ENCODE peak calls at places on chromosomes 3 and 15, in nine cellular contexts. One of them, this sample, is unnamed.
A peak's percentile ranks its signal among the peaks of the same experiment; 100 is the strongest.

GRCh38 chr15:48427479-48427878 is 96.2 kb downstream of the DUT start:
- DNase-seq in GM12865: no peak
- DNase-seq in fibroblast of mammary gland: no peak
- DNase-seq in WERI-Rb-1: no peak
- DNase-seq in psoas muscle: no peak
- DNase-seq in fibroblast of lung: no peak
- DNase-seq in testis: no peak
- DNase-seq in glutamatergic neuron: no peak
- DNase-seq in AG04449: no peak
- DNase-seq in this sample: no peak

GRCh38 chr15:71202712-71203111 is 87.4 kb downstream of the THSD4 start:
- DNase-seq in fibroblast of mammary gland: no peak
- DNase-seq in glutamatergic neuron: no peak
- DNase-seq in WERI-Rb-1: no peak
- DNase-seq in AG04449: no peak
- DNase-seq in GM12865: no peak
- DNase-seq in psoas muscle: no peak
- DNase-seq in testis: no peak
- DNase-seq in fibroblast of lung: no peak
- DNase-seq in this sample: no peak

GRCh38 chr3:78988324-78988723 is 779.5 kb downstream of the ROBO1 start:
- DNase-seq in GM12865: no peak
- DNase-seq in AG04449: no peak
- DNase-seq in WERI-Rb-1: no peak
- DNase-seq in fibroblast of lung: peak; percentile 51
- DNase-seq in fibroblast of mammary gland: peak; percentile 54
- DNase-seq in glutamatergic neuron: no peak
- DNase-seq in psoas muscle: no peak
- DNase-seq in testis: no peak
- DNase-seq in this sample: no peak

GRCh38 chr3:157311633-157312365 is 124.9 kb upstream of the PTX3 start:
- DNase-seq in glutamatergic neuron: no peak
- DNase-seq in fibroblast of mammary gland: peak; percentile 95
- DNase-seq in psoas muscle: no peak
- DNase-seq in GM12865: no peak
- DNase-seq in fibroblast of lung: peak; percentile 98
- DNase-seq in AG04449: peak; percentile 94
- DNase-seq in WERI-Rb-1: no peak
- DNase-seq in testis: no peak
- DNase-seq in this sample: no peak

GRCh38 chr15:87736401-87736800 is 520.1 kb downstream of the NTRK3 start:
- DNase-seq in psoas muscle: no peak
- DNase-seq in fibroblast of mammary gland: no peak
- DNase-seq in WERI-Rb-1: no peak
- DNase-seq in GM12865: no peak
- DNase-seq in fibroblast of lung: no peak
- DNase-seq in testis: no peak
- DNase-seq in AG04449: no peak
- DNase-seq in glutamatergic neuron: no peak
- DNase-seq in this sample: no peak

GRCh38 chr3:35832140-35832571 is 192.8 kb downstream of the ARPP21 start:
- DNase-seq in fibroblast of lung: no peak
- DNase-seq in WERI-Rb-1: no peak
- DNase-seq in glutamatergic neuron: no peak
- DNase-seq in GM12865: no peak
- DNase-seq in fibroblast of mammary gland: no peak
- DNase-seq in psoas muscle: no peak
- DNase-seq in testis: no peak
- DNase-seq in AG04449: no peak
- DNase-seq in this sample: no peak

GRCh38 chr15:80118956-80119355 is 33.8 kb upstream of the FAH start:
- DNase-seq in WERI-Rb-1: no peak
- DNase-seq in AG04449: no peak
- DNase-seq in fibroblast of lung: no peak
- DNase-seq in GM12865: no peak
- DNase-seq in psoas muscle: no peak
- DNase-seq in testis: no peak
- DNase-seq in fibroblast of mammary gland: peak; percentile 6
- DNase-seq in glutamatergic neuron: no peak
- DNase-seq in this sample: no peak

GRCh38 chr15:70853855-70854668 is at the start of gene LARP6:
- DNase-seq in AG04449: no peak
- DNase-seq in fibroblast of mammary gland: no peak
- DNase-seq in GM12865: peak; percentile 66
- DNase-seq in WERI-Rb-1: peak; percentile 73
- DNase-seq in glutamatergic neuron: peak; percentile 81
- DNase-seq in fibroblast of lung: peak; percentile 37
- DNase-seq in testis: peak; percentile 52
- DNase-seq in psoas muscle: peak; percentile 81
- DNase-seq in this sample: peak; percentile 84

GRCh38 chr15:31974855-31975421 is 55.4 kb upstream of the CHRNA7 start:
- DNase-seq in GM12865: peak; percentile 34
- DNase-seq in glutamatergic neuron: peak; percentile 72
- DNase-seq in WERI-Rb-1: peak; percentile 70
- DNase-seq in testis: peak; percentile 57
- DNase-seq in AG04449: no peak
- DNase-seq in fibroblast of mammary gland: peak; percentile 11
- DNase-seq in psoas muscle: no peak
- DNase-seq in fibroblast of lung: peak; percentile 23
- DNase-seq in this sample: peak; percentile 70

GRCh38 chr15:89809787-89810148 is 4.9 kb downstream of the ANPEP start:
- DNase-seq in psoas muscle: peak; percentile 12
- DNase-seq in fibroblast of mammary gland: no peak
- DNase-seq in glutamatergic neuron: no peak
- DNase-seq in WERI-Rb-1: no peak
- DNase-seq in GM12865: no peak
- DNase-seq in fibroblast of lung: no peak
- DNase-seq in AG04449: no peak
- DNase-seq in testis: no peak
- DNase-seq in this sample: no peak

GRCh38 chr3:120498947-120499346 is 48.2 kb upstream of the FSTL1 start:
- DNase-seq in testis: peak; percentile 16
- DNase-seq in glutamatergic neuron: no peak
- DNase-seq in fibroblast of mammary gland: peak; percentile 99
- DNase-seq in psoas muscle: no peak
- DNase-seq in AG04449: peak; percentile 99
- DNase-seq in GM12865: no peak
- DNase-seq in WERI-Rb-1: no peak
- DNase-seq in fibroblast of lung: peak; percentile 95
- DNase-seq in this sample: peak; percentile 21

GRCh38 chr15:49063402-49064280 is 17.4 kb upstream of the SECISBP2L start:
- DNase-seq in AG04449: no peak
- DNase-seq in glutamatergic neuron: no peak
- DNase-seq in WERI-Rb-1: peak; percentile 47
- DNase-seq in GM12865: no peak
- DNase-seq in fibroblast of lung: no peak
- DNase-seq in testis: no peak
- DNase-seq in psoas muscle: no peak
- DNase-seq in fibroblast of mammary gland: no peak
- DNase-seq in this sample: no peak

GRCh38 chr3:141789281-141789680 is 26.1 kb downstream of the GRK7 start:
- DNase-seq in GM12865: no peak
- DNase-seq in glutamatergic neuron: no peak
- DNase-seq in testis: peak; percentile 66
- DNase-seq in AG04449: no peak
- DNase-seq in fibroblast of lung: no peak
- DNase-seq in fibroblast of mammary gland: no peak
- DNase-seq in psoas muscle: no peak
- DNase-seq in WERI-Rb-1: no peak
- DNase-seq in this sample: no peak

GRCh38 chr3:61964566-61964965 is 403.2 kb downstream of the PTPRG start:
- DNase-seq in fibroblast of lung: no peak
- DNase-seq in GM12865: no peak
- DNase-seq in psoas muscle: no peak
- DNase-seq in testis: no peak
- DNase-seq in AG04449: no peak
- DNase-seq in fibroblast of mammary gland: peak; percentile 28
- DNase-seq in glutamatergic neuron: no peak
- DNase-seq in WERI-Rb-1: no peak
- DNase-seq in this sample: no peak

GRCh38 chr15:100918690-100919480 is at the start of gene LRRK1:
- DNase-seq in psoas muscle: peak; percentile 61
- DNase-seq in WERI-Rb-1: peak; percentile 26
- DNase-seq in GM12865: peak; percentile 66
- DNase-seq in testis: no peak
- DNase-seq in glutamatergic neuron: peak; percentile 34
- DNase-seq in AG04449: no peak
- DNase-seq in fibroblast of lung: peak; percentile 38
- DNase-seq in fibroblast of mammary gland: peak; percentile 32
- DNase-seq in this sample: peak; percentile 54

GRCh38 chr3:178236555-178237277 is 299.5 kb upstream of the KCNMB2 start:
- DNase-seq in testis: no peak
- DNase-seq in glutamatergic neuron: no peak
- DNase-seq in WERI-Rb-1: no peak
- DNase-seq in fibroblast of lung: peak; percentile 43
- DNase-seq in AG04449: peak; percentile 61
- DNase-seq in fibroblast of mammary gland: peak; percentile 83
- DNase-seq in psoas muscle: no peak
- DNase-seq in GM12865: no peak
- DNase-seq in this sample: no peak

GRCh38 chr15:86691091-86691490 is 611.4 kb downstream of the AGBL1 start:
- DNase-seq in testis: no peak
- DNase-seq in fibroblast of lung: no peak
- DNase-seq in fibroblast of mammary gland: no peak
- DNase-seq in GM12865: no peak
- DNase-seq in WERI-Rb-1: peak; percentile 7
- DNase-seq in AG04449: no peak
- DNase-seq in psoas muscle: no peak
- DNase-seq in glutamatergic neuron: peak; percentile 27
- DNase-seq in this sample: no peak

GRCh38 chr3:66705071-66705470 is 204.2 kb upstream of the LRIG1 start:
- DNase-seq in GM12865: no peak
- DNase-seq in psoas muscle: no peak
- DNase-seq in AG04449: no peak
- DNase-seq in glutamatergic neuron: no peak
- DNase-seq in fibroblast of lung: no peak
- DNase-seq in fibroblast of mammary gland: no peak
- DNase-seq in WERI-Rb-1: no peak
- DNase-seq in testis: no peak
- DNase-seq in this sample: no peak

GRCh38 chr15:98896802-98897732 is 110.5 kb downstream of the PGPEP1L start:
- DNase-seq in fibroblast of lung: peak; percentile 100
- DNase-seq in psoas muscle: no peak
- DNase-seq in fibroblast of mammary gland: peak; percentile 100
- DNase-seq in GM12865: no peak
- DNase-seq in testis: no peak
- DNase-seq in WERI-Rb-1: no peak
- DNase-seq in AG04449: peak; percentile 100
- DNase-seq in glutamatergic neuron: no peak
- DNase-seq in this sample: no peak

GRCh38 chr15:50794102-50794501 is 28.6 kb upstream of the SPPL2A start:
- DNase-seq in glutamatergic neuron: no peak
- DNase-seq in fibroblast of lung: no peak
- DNase-seq in GM12865: no peak
- DNase-seq in AG04449: no peak
- DNase-seq in psoas muscle: no peak
- DNase-seq in testis: no peak
- DNase-seq in fibroblast of mammary gland: no peak
- DNase-seq in WERI-Rb-1: no peak
- DNase-seq in this sample: no peak

GRCh38 chr3:183491923-183492848 is 63.3 kb downstream of the KLHL6 start:
- DNase-seq in GM12865: no peak
- DNase-seq in fibroblast of lung: no peak
- DNase-seq in glutamatergic neuron: no peak
- DNase-seq in WERI-Rb-1: no peak
- DNase-seq in AG04449: no peak
- DNase-seq in psoas muscle: no peak
- DNase-seq in fibroblast of mammary gland: no peak
- DNase-seq in testis: no peak
- DNase-seq in this sample: no peak

DNA sequence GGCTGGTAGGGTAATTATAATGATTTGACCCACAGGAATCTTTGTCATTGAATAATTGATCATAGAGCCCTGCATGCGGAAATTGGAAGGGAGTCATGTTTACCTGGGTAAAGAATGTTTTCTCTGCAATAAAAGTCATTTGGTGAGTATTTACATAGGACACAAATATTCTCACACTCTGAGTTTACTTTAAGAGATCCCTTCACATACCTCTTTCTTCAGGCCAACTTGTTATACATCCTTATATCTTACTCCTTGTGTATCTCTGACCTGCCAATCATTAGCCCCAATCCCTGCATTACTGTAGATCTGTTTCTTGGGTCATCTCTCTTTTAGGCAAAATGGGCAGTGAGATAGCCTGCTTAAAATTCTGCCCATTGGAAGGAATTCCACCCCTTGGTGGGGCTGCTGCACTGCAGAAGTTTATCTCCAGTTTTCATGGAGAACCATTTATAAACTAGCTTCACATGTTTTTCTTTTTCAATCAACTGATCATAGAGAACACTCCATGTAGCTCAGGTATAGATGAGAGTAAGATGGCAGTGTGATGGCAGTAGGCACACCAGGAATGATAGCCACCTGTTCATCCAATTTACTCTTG is 46.2 kb downstream of the ILDR1 start:
- DNase-seq in glutamatergic neuron: no peak
- DNase-seq in WERI-Rb-1: no peak
- DNase-seq in testis: no peak
- DNase-seq in fibroblast of mammary gland: no peak
- DNase-seq in AG04449: no peak
- DNase-seq in psoas muscle: no peak
- DNase-seq in fibroblast of lung: no peak
- DNase-seq in GM12865: no peak
- DNase-seq in this sample: no peak
- TF ChIP-seq CTCF in glutamatergic neuron: no peak
- TF ChIP-seq CTCF in WERI-Rb-1: no peak
- TF ChIP-seq CTCF in testis: no peak
- TF ChIP-seq CTCF in fibroblast of mammary gland: no peak
- TF ChIP-seq CTCF in AG04449: no peak
- TF ChIP-seq CTCF in psoas muscle: no peak
- TF ChIP-seq CTCF in fibroblast of lung: no peak
- TF ChIP-seq CTCF in GM12865: peak; percentile 7
- TF ChIP-seq CTCF in this sample: no peak

GRCh38 chr3:193452338-193452737 is 73.8 kb upstream of the ATP13A5 start:
- DNase-seq in WERI-Rb-1: no peak
- DNase-seq in AG04449: no peak
- DNase-seq in glutamatergic neuron: no peak
- DNase-seq in psoas muscle: no peak
- DNase-seq in GM12865: no peak
- DNase-seq in fibroblast of mammary gland: no peak
- DNase-seq in fibroblast of lung: no peak
- DNase-seq in testis: no peak
- DNase-seq in this sample: no peak
- TF ChIP-seq CTCF in WERI-Rb-1: peak; percentile 24
- TF ChIP-seq CTCF in AG04449: no peak
- TF ChIP-seq CTCF in glutamatergic neuron: peak; percentile 67
- TF ChIP-seq CTCF in psoas muscle: peak; percentile 11
- TF ChIP-seq CTCF in GM12865: no peak
- TF ChIP-seq CTCF in fibroblast of mammary gland: peak; percentile 25
- TF ChIP-seq CTCF in fibroblast of lung: no peak
- TF ChIP-seq CTCF in testis: no peak
- TF ChIP-seq CTCF in this sample: peak; percentile 27

GRCh38 chr3:197753263-197753662 is 3.6 kb downstream of the FYTTD1 start:
- DNase-seq in WERI-Rb-1: no peak
- DNase-seq in GM12865: peak; percentile 27
- DNase-seq in glutamatergic neuron: no peak
- DNase-seq in fibroblast of lung: no peak
- DNase-seq in psoas muscle: no peak
- DNase-seq in AG04449: no peak
- DNase-seq in fibroblast of mammary gland: peak; percentile 7
- DNase-seq in testis: no peak
- DNase-seq in this sample: no peak
- TF ChIP-seq CTCF in WERI-Rb-1: no peak
- TF ChIP-seq CTCF in GM12865: peak; percentile 15
- TF ChIP-seq CTCF in glutamatergic neuron: no peak
- TF ChIP-seq CTCF in fibroblast of lung: no peak
- TF ChIP-seq CTCF in psoas muscle: peak; percentile 21
- TF ChIP-seq CTCF in AG04449: no peak
- TF ChIP-seq CTCF in fibroblast of mammary gland: no peak
- TF ChIP-seq CTCF in testis: no peak
- TF ChIP-seq CTCF in this sample: no peak

GRCh38 chr3:137869022-137869421 is 104.9 kb downstream of the SOX14 start:
- DNase-seq in testis: no peak
- DNase-seq in GM12865: no peak
- DNase-seq in WERI-Rb-1: no peak
- DNase-seq in fibroblast of mammary gland: no peak
- DNase-seq in psoas muscle: no peak
- DNase-seq in fibroblast of lung: no peak
- DNase-seq in glutamatergic neuron: no peak
- DNase-seq in AG04449: no peak
- DNase-seq in this sample: no peak
- TF ChIP-seq CTCF in testis: no peak
- TF ChIP-seq CTCF in GM12865: no peak
- TF ChIP-seq CTCF in WERI-Rb-1: no peak
- TF ChIP-seq CTCF in fibroblast of mammary gland: no peak
- TF ChIP-seq CTCF in psoas muscle: no peak
- TF ChIP-seq CTCF in fibroblast of lung: no peak
- TF ChIP-seq CTCF in glutamatergic neuron: no peak
- TF ChIP-seq CTCF in AG04449: no peak
- TF ChIP-seq CTCF in this sample: no peak

This sample was measured in nephron progenitor cell.